ENCODE peak calls at places on chromosomes 4 and X, in five cellular contexts. H, D, L, S and V are unnamed samples.

GRCh38 chrX:69603566-69604194 is 12.2 kb upstream of the EDA start:
- DNase-seq in H (no peak), D (no peak), L (peak), S (no peak), V (no peak)

GRCh38 chrX:141975839-141976238 is 72.1 kb downstream of the MAGEC1 start:
- DNase-seq in H (no peak), D (no peak), L (no peak), S (no peak), V (no peak)

GRCh38 chr4:110877728-110878382 is 255.0 kb upstream of the PITX2 start:
- DNase-seq in H (no peak), D (no peak), L (no peak), S (no peak), V (no peak)

GRCh38 chr4:142818009-142818408 is 28.1 kb downstream of the INPP4B start:
- DNase-seq in H (no peak), D (no peak), L (no peak), S (no peak), V (no peak)

GRCh38 chrX:65750674-65751469 is 83.4 kb downstream of the MSN start:
- DNase-seq in H (no peak), D (no peak), L (no peak), S (peak), V (no peak)

GRCh38 chr4:6961496-6962210 is 52.0 kb downstream of the TBC1D14 start:
- DNase-seq in H (no peak), D (no peak), L (no peak), S (no peak), V (no peak)

GRCh38 chr4:2255501-2256155 is 6.3 kb downstream of the MXD4 start:
- DNase-seq in H (no peak), D (peak), L (no peak), S (peak), V (peak)

GRCh38 chr4:126750723-126751122 is 882.0 kb upstream of the INTU start:
- DNase-seq in H (no peak), D (no peak), L (no peak), S (no peak), V (no peak)

GRCh38 chr4:135927651-135928050 is 1604.6 kb downstream of the PCDH18 start:
- DNase-seq in H (no peak), D (no peak), L (no peak), S (no peak), V (no peak)

GRCh38 chr4:40918330-40918729 is 168.6 kb downstream of the NSUN7 start:
- DNase-seq in H (no peak), D (no peak), L (no peak), S (peak), V (no peak)

GRCh38 chr4:89000844-89001360 is 56.1 kb downstream of the FAM13A start:
- DNase-seq in H (no peak), D (no peak), L (no peak), S (no peak), V (no peak)

GRCh38 chr4:54234497-54235205 is 5.6 kb downstream of the PDGFRA start:
- DNase-seq in H (no peak), D (no peak), L (no peak), S (no peak), V (no peak)

GRCh38 chr4:183110244-183110643 is 11.2 kb downstream of the WWC2 start:
- DNase-seq in H (no peak), D (no peak), L (no peak), S (no peak), V (no peak)

GRCh38 chr4:43242611-43243010 is 350.1 kb downstream of the GRXCR1 start:
- DNase-seq in H (no peak), D (no peak), L (no peak), S (no peak), V (no peak)

GRCh38 chrX:2974946-2975345 is 31.4 kb upstream of the ARSH start:
- DNase-seq in H (no peak), D (no peak), L (no peak), S (no peak), V (no peak)

GRCh38 chrX:151088221-151088620 is 88.2 kb upstream of the GPR50 start:
- DNase-seq in H (no peak), D (no peak), L (no peak), S (no peak), V (no peak)

GRCh38 chr4:97912151-97912550 is 231.1 kb downstream of the STPG2 start:
- DNase-seq in H (no peak), D (no peak), L (no peak), S (no peak), V (no peak)

GRCh38 chr4:97917115-97917514 is 226.2 kb downstream of the STPG2 start:
- DNase-seq in H (no peak), D (no peak), L (no peak), S (no peak), V (no peak)

GRCh38 chr4:97910005-97910404 is 233.3 kb downstream of the STPG2 start:
- DNase-seq in H (peak), D (no peak), L (no peak), S (no peak), V (no peak)

GRCh38 chr4:97911236-97911906 is 231.9 kb downstream of the STPG2 start:
- DNase-seq in H (peak), D (no peak), L (no peak), S (peak), V (no peak)
- TF ChIP-seq CTCF in H (no peak), D (no peak), L (no peak), S (no peak), V (no peak)

DNA sequence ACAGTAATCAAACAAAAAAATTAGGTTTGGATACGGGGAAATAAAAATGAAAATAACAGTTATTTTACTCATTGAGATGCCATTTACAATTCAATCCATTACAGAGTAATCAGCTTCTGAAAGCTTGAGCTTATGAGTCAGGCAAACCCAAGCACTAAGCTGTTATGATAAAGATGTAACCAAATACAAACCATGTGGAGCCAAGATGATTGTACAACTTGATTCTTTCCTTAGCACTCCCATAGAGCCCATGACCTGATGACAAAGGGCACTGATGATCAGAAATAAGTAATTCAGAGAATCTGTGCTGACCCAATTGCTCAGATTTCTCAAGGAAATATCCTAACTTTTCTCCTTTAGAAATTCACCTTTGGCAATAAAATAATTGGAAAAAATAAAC is 40.5 kb upstream of the PRKG2 start:
- DNase-seq in H (no peak), D (no peak), L (no peak), S (no peak), V (no peak)
- TF ChIP-seq CTCF in H (no peak), D (no peak), L (no peak), S (no peak), V (no peak)

DNA sequence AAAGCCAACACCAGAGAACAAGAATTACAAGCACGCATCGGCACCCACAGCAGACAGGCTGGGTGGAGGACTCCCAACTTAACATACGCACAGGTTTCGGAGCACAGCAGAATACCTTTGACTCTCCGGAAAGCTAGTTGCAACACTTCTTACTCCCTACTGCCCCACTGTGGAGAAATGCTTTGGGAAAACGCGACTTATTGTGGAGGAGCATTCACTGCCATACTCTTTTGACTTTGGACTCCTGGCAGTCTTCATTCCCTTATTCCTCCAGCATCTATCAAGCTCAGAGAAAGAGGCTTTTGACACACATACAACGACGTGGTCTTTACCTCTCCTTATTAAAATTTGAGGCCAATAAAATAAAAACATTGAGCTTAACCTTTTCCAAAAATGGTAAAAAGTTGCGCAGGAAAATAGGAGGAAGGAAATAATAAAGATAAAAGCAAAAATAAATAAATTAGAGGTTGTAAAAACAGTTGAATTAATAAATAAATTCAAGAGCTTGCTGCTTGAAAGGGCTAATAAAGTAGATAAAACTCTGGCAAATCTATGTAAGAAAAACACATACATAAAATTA is 41.4 kb upstream of the GPC3 start:
- DNase-seq in H (peak), D (peak), L (peak), S (no peak), V (no peak)
- TF ChIP-seq CTCF in H (peak), D (peak), L (peak), S (no peak), V (peak)

GRCh38 chr4:95546866-95547707 is 1.7 kb downstream of the UNC5C start:
- DNase-seq in H (peak), D (no peak), L (peak), S (no peak), V (no peak)

GRCh38 chr4:95550566-95550965 is 1.8 kb upstream of the UNC5C start:
- DNase-seq in H (no peak), D (no peak), L (no peak), S (no peak), V (no peak)

GRCh38 chr4:95549246-95550138 is 719 bp upstream of the UNC5C start:
- DNase-seq in H (peak), D (peak), L (peak), S (peak), V (peak)

GRCh38 chr4:95547708-95548471 is 883 bp downstream of the UNC5C start:
- DNase-seq in H (peak), D (peak), L (peak), S (no peak), V (no peak)

DNA sequence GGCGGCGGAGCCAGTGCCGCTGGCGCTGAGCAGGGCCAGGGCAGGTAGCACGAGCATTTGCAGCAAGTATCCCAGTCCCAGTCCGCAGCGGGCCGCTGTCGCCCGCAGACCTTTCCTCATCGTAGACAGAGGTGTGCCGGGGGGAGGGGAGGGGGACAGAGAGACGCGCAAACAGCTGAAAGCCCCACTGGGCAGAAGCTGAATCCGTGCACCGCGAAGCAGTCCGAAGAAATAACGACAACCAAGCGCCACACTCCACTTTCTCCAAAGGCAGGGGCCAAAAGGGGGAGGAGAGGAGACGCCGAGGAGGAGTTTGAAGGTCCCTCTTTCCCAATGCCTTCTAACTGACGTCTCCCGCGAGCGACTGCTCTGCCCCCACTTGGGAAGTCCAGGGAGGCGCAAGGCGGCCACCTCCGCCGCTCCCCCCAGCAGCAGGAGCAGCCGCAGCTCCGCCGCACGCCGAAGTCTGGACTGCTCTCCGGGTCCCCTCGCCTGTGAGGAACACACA is at the start of gene UNC5C:
- DNase-seq in H (peak), D (no peak), L (peak), S (peak), V (peak)
- TF ChIP-seq CTCF in H (peak), D (no peak), L (no peak), S (no peak), V (no peak)

GRCh38 chr4:99759988-99760387 is 56.6 kb upstream of the DAPP1 start:
- DNase-seq in H (no peak), D (no peak), L (no peak), S (no peak), V (no peak)

GRCh38 chr4:99759346-99759984 is 57.2 kb upstream of the DAPP1 start:
- DNase-seq in H (no peak), D (no peak), L (no peak), S (no peak), V (no peak)

GRCh38 chr4:99749445-99750391 is 66.9 kb upstream of the DAPP1 start:
- DNase-seq in H (no peak), D (no peak), L (no peak), S (no peak), V (no peak)

GRCh38 chr4:99754756-99755155 is 61.9 kb upstream of the DAPP1 start:
- DNase-seq in H (no peak), D (no peak), L (no peak), S (no peak), V (no peak)

DNA sequence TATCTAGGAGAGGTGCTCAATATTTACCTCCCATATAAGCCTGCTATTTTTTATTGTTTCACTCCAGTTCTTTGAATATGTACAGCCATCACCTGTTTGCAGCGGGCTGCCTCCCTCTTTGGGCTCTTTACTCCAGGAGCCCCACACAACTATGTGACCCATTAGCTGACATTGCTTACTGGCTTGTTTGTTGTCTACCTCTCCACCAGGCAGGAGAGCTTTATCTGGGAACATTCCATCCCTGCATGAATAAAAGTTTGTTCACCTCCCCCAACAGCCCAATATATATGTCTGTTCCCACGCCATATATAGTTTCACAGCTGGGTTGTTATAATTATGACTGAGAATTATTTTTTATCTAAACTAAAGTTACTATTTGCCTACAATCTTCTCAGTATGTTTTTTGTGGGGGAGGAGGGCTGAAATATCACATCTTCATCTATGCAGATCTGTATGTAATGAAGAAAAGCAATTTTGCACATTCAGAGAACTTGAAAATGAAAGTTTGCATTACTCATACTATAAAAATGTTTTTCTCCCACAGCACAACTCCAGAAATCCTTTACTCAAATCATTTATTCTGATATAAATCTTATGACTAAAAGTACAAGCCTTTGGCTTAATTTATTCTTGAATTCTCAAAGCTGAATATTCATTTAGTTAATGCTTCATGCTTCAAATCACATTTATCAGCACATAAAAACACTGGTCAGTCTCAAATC is 61.2 kb upstream of the DAPP1 start:
- DNase-seq in H (no peak), D (no peak), L (no peak), S (no peak), V (no peak)
- TF ChIP-seq CTCF in H (no peak), D (no peak), L (no peak), S (no peak), V (no peak)

DNA sequence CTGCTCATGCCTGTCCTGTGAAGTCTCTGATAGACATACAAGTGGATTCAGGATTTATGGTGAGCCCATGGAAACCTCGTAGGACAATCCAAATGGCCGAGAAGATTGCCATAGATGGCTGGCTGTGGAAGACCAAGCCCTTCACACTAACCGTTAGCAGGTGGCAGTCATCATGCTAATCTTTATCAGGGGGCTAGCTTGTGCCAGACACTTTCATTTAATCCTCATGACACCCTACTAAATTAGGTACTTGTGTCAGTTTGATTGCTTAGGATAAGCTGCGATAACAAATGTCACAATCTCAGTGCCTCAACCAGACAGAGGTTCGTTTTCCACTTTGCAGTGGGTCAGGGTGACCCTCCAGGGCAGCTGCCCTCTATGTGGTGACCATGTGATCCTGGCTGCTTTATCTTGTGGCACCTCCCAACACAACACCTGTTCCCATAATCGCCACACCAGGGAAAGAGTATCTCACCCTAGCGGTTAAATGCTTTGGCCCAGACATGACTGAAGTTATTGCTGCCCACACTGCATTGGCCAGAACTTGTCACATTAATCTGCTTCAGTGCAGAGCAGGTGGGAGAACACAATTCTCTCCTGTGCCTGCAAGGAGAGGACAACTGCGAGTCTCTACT is 60.8 kb downstream of the REPS2 start:
- DNase-seq in H (peak), D (no peak), L (no peak), S (no peak), V (no peak)
- TF ChIP-seq CTCF in H (peak), D (no peak), L (peak), S (no peak), V (peak)

GRCh38 chr4:180333156-180333555 is 1910.0 kb upstream of the TENM3 start:
- DNase-seq in H (no peak), D (no peak), L (no peak), S (no peak), V (no peak)
- TF ChIP-seq CTCF in H (no peak), D (no peak), L (no peak), S (no peak), V (no peak)

DNA sequence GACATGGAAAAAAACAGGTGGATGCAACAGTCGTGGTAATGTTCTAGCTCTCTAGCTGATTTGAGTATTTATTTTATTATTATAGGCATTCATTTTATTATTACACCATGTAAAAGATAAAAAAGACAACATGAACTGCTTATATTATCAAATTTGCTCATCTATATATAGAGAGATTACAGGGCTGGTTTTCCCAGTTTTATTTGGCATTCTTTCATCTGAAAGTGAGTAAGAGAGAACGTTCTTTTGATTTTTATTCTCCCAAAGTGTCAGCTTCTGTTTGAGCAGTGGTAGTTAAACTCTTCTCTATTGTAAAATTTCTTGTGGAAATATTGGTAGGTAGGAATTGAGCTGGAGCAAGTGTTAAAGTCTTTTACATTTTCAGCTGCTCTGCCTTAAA is 179.9 kb downstream of the SOWAHB start:
- DNase-seq in H (no peak), D (no peak), L (no peak), S (no peak), V (no peak)
- TF ChIP-seq CTCF in H (no peak), D (no peak), L (no peak), S (no peak), V (no peak)

GRCh38 chrX:98362630-98363029 is 1478.9 kb downstream of the RPA4 start:
- DNase-seq in H (no peak), D (no peak), L (no peak), S (no peak), V (no peak)
- TF ChIP-seq CTCF in H (no peak), D (no peak), L (no peak), S (no peak), V (no peak)